ENCODE peak calls at places on chromosomes 2 and 18, in six cellular contexts. C, Z, Y, W, U and K are unnamed samples.

GRCh38 chr2:148021059-148021985 is at the start of gene MBD5:
- DNase-seq in C (peak; percentile 71), Z (no peak), Y (peak; percentile 81), W (no peak), U (no peak), K (peak; percentile 27)

GRCh38 chr2:217875556-217876252 is 127.1 kb downstream of the TNS1 start:
- DNase-seq in C (no peak), Z (no peak), Y (no peak), W (no peak), U (no peak), K (no peak)

GRCh38 chr2:157193461-157193860 is 64.0 kb upstream of the GALNT5 start:
- DNase-seq in C (no peak), Z (no peak), Y (no peak), W (no peak), U (no peak), K (no peak)

GRCh38 chr2:191601060-191601459 is 76.9 kb upstream of the NABP1 start:
- DNase-seq in C (no peak), Z (no peak), Y (no peak), W (no peak), U (no peak), K (peak; percentile 44)

GRCh38 chr2:45182667-45183620 is 173.7 kb upstream of the SIX2 start:
- DNase-seq in C (no peak), Z (no peak), Y (no peak), W (no peak), U (no peak), K (peak; percentile 64)

GRCh38 chr2:238657132-238658053 is 190.5 kb upstream of the TWIST2 start:
- DNase-seq in C (no peak), Z (peak; percentile 81), Y (peak; percentile 53), W (no peak), U (peak; percentile 12), K (no peak)

GRCh38 chr18:32381761-32382160 is 88.9 kb downstream of the GAREM1 start:
- DNase-seq in C (no peak), Z (no peak), Y (no peak), W (no peak), U (no peak), K (no peak)

GRCh38 chr2:137952586-137953129 is 11.6 kb upstream of the HNMT start:
- DNase-seq in C (no peak), Z (no peak), Y (no peak), W (no peak), U (no peak), K (peak; percentile 15)

GRCh38 chr18:79361766-79362522 is 33.8 kb upstream of the NFATC1 start:
- DNase-seq in C (no peak), Z (no peak), Y (no peak), W (no peak), U (no peak), K (peak; percentile 65)

GRCh38 chr18:24538421-24539264 is 78.2 kb downstream of the HRH4 start:
- DNase-seq in C (no peak), Z (no peak), Y (no peak), W (no peak), U (no peak), K (no peak)

GRCh38 chr2:149613712-149614111 is 26.1 kb upstream of the MMADHC start:
- DNase-seq in C (no peak), Z (peak; percentile 38), Y (no peak), W (no peak), U (no peak), K (no peak)

GRCh38 chr18:8998481-8999217 is 103.8 kb upstream of the NDUFV2 start:
- DNase-seq in C (no peak), Z (no peak), Y (no peak), W (no peak), U (no peak), K (no peak)

GRCh38 chr2:168816369-168816768 is 13.9 kb downstream of the NOSTRIN start:
- DNase-seq in C (no peak), Z (peak; percentile 67), Y (no peak), W (no peak), U (no peak), K (peak; percentile 50)

GRCh38 chr2:238987352-238987981 is 139.6 kb downstream of the TWIST2 start:
- DNase-seq in C (peak; percentile 4), Z (no peak), Y (no peak), W (no peak), U (no peak), K (no peak)

GRCh38 chr2:120445431-120446143 is 99.7 kb downstream of the INHBB start:
- DNase-seq in C (no peak), Z (no peak), Y (peak; percentile 55), W (no peak), U (no peak), K (no peak)

GRCh38 chr2:106094101-106094860 is 99.8 kb downstream of the UXS1 start:
- DNase-seq in C (peak; percentile 79), Z (no peak), Y (no peak), W (no peak), U (no peak), K (no peak)

GRCh38 chr18:32661486-32662299 is 111.1 kb downstream of the KLHL14 start:
- DNase-seq in C (no peak), Z (no peak), Y (peak; percentile 15), W (no peak), U (no peak), K (no peak)

GRCh38 chr18:34929336-34929780 is 111.9 kb upstream of the MAPRE2 start:
- DNase-seq in C (no peak), Z (peak; percentile 26), Y (no peak), W (no peak), U (no peak), K (peak; percentile 28)

GRCh38 chr2:200168641-200169265 is 137.7 kb upstream of the SPATS2L start:
- DNase-seq in C (no peak), Z (no peak), Y (no peak), W (no peak), U (no peak), K (no peak)

GRCh38 chr2:143732076-143732475 is 602.9 kb downstream of the ARHGAP15 start:
- DNase-seq in C (no peak), Z (no peak), Y (no peak), W (no peak), U (no peak), K (no peak)

GRCh38 chr2:202377308-202377736 is 1.2 kb downstream of the BMPR2 start:
- DNase-seq in C (no peak), Z (no peak), Y (peak; percentile 46), W (peak; percentile 23), U (peak; percentile 64), K (peak; percentile 46)

GRCh38 chr2:128172191-128172590 is 81.2 kb downstream of the UGGT1 start:
- DNase-seq in C (no peak), Z (no peak), Y (peak; percentile 50), W (no peak), U (no peak), K (no peak)

GRCh38 chr18:2240311-2240705 is 331.0 kb downstream of the METTL4 start:
- DNase-seq in C (no peak), Z (no peak), Y (no peak), W (no peak), U (no peak), K (peak; percentile 69)

GRCh38 chr2:10844083-10844482 is 31.5 kb upstream of the PDIA6 start:
- DNase-seq in C (no peak), Z (peak; percentile 14), Y (peak; percentile 86), W (no peak), U (no peak), K (peak; percentile 66)

GRCh38 chr2:31233741-31234689 is at the start of gene EHD3:
- DNase-seq in C (peak; percentile 71), Z (peak; percentile 75), Y (peak; percentile 94), W (peak; percentile 90), U (peak; percentile 90), K (peak; percentile 82)

GRCh38 chr2:144938308-144938709 is 418.4 kb upstream of the ZEB2 start:
- DNase-seq in C (no peak), Z (peak; percentile 53), Y (no peak), W (no peak), U (no peak), K (no peak)

GRCh38 chr18:56861244-56861643 is 210.1 kb downstream of the WDR7 start:
- DNase-seq in C (no peak), Z (no peak), Y (no peak), W (no peak), U (no peak), K (no peak)

GRCh38 chr2:45860136-45861106 is 208.9 kb downstream of the PRKCE start:
- DNase-seq in C (peak; percentile 34), Z (no peak), Y (no peak), W (no peak), U (peak; percentile 59), K (peak; percentile 63)

GRCh38 chr18:53375641-53376040 is 848.8 kb downstream of the MBD2 start:
- DNase-seq in C (no peak), Z (no peak), Y (no peak), W (no peak), U (no peak), K (no peak)

GRCh38 chr2:168494190-168494711 is 38.2 kb downstream of the CERS6 start:
- DNase-seq in C (no peak), Z (no peak), Y (peak; percentile 32), W (no peak), U (no peak), K (peak; percentile 38)

GRCh38 chr18:36269157-36269556 is 28.4 kb upstream of the FHOD3 start:
- DNase-seq in C (no peak), Z (no peak), Y (no peak), W (no peak), U (no peak), K (no peak)

GRCh38 chr2:29878898-29879297 is 42.5 kb downstream of the ALK start:
- DNase-seq in C (no peak), Z (no peak), Y (no peak), W (no peak), U (no peak), K (peak; percentile 69)

GRCh38 chr18:66682855-66683322 is 79.0 kb upstream of the CDH19 start:
- DNase-seq in C (no peak), Z (no peak), Y (no peak), W (no peak), U (no peak), K (no peak)

GRCh38 chr18:74918276-74918675 is 290.7 kb downstream of the PTGR3 start:
- DNase-seq in C (no peak), Z (no peak), Y (no peak), W (no peak), U (no peak), K (no peak)

GRCh38 chr2:60053791-60054190 is 499.7 kb downstream of the BCL11A start:
- DNase-seq in C (no peak), Z (no peak), Y (no peak), W (no peak), U (no peak), K (no peak)

GRCh38 chr2:6310910-6311215 is 554.8 kb downstream of the CMPK2 start:
- DNase-seq in C (no peak), Z (no peak), Y (no peak), W (no peak), U (no peak), K (no peak)

GRCh38 chr2:43142921-43143438 is 83.4 kb downstream of the ZFP36L2 start:
- DNase-seq in C (peak; percentile 55), Z (no peak), Y (no peak), W (no peak), U (no peak), K (no peak)

GRCh38 chr2:202033317-202034248 is at the start of gene FZD7:
- DNase-seq in C (peak; percentile 77), Z (peak; percentile 89), Y (peak; percentile 91), W (peak; percentile 96), U (peak; percentile 90), K (peak; percentile 93)

GRCh38 chr18:76834379-76834778 is 12.0 kb downstream of the ZNF236 start:
- DNase-seq in C (no peak), Z (no peak), Y (no peak), W (no peak), U (no peak), K (no peak)